ENCODE peak calls at places on chromosomes 1 and 21, in five cellular contexts. L, A, H, R and K are unnamed samples.

GRCh38 chr1:61043010-61043820 is 39.1 kb upstream of the NFIA start:
- DNase-seq in A (peak), L (peak), R (peak), H (peak), K (peak)

GRCh38 chr1:219702551-219703215 is 89.8 kb upstream of the ZC3H11B start:
- DNase-seq in A (peak), L (no peak), R (no peak), H (no peak), K (no peak)

GRCh38 chr1:25458550-25459298 is 28.0 kb downstream of the MACO1 start:
- DNase-seq in L (no peak), R (no peak), A (no peak), H (no peak), K (no peak)

GRCh38 chr1:111988743-111989453 is 570 bp downstream of the KCND3 start:
- DNase-seq in H (peak), L (peak), A (no peak), R (peak), K (peak)

GRCh38 chr1:236156512-236157208 is 14.3 kb downstream of the GPR137B start:
- DNase-seq in R (no peak), L (no peak), H (no peak), A (no peak), K (no peak)

GRCh38 chr1:62689524-62689923 is 1.3 kb upstream of the DOCK7 start:
- DNase-seq in A (peak), H (peak), L (no peak), R (no peak), K (no peak)

GRCh38 chr1:162035241-162035640 is 11.6 kb upstream of the OLFML2B start:
- DNase-seq in L (no peak), H (no peak), A (peak), R (no peak), K (no peak)

GRCh38 chr1:101181930-101182329 is 54.9 kb upstream of the S1PR1 start:
- DNase-seq in L (no peak), R (no peak), A (peak), H (no peak), K (no peak)

GRCh38 chr1:234778215-234779159 is 168.5 kb upstream of the IRF2BP2 start:
- DNase-seq in H (peak), R (no peak), L (peak), A (peak), K (peak)

GRCh38 chr1:37478890-37479254 is 4.5 kb downstream of the ZC3H12A start:
- DNase-seq in R (no peak), A (peak), H (no peak), L (no peak), K (no peak)

GRCh38 chr1:115428262-115428661 is 90.2 kb upstream of the NGF start:
- DNase-seq in H (no peak), A (peak), L (no peak), R (no peak), K (no peak)

GRCh38 chr1:215739028-215739427 is 171.9 kb downstream of the KCTD3 start:
- DNase-seq in L (no peak), A (no peak), H (no peak), R (no peak), K (no peak)

GRCh38 chr1:65425697-65426096 is 5.2 kb downstream of the LEPR start:
- DNase-seq in H (no peak), A (peak), L (peak), R (no peak), K (peak)

GRCh38 chr1:145960468-145961108 is 2.8 kb upstream of the LIX1L start:
- DNase-seq in H (peak), A (peak), R (peak), L (peak), K (peak)

GRCh38 chr1:37410815-37411214 is 63.6 kb upstream of the ZC3H12A start:
- DNase-seq in L (peak), H (peak), R (no peak), A (peak), K (peak)

GRCh38 chr1:45306905-45307304 is 19.8 kb upstream of the HPDL start:
- DNase-seq in H (no peak), L (no peak), R (no peak), A (no peak), K (no peak)

GRCh38 chr1:241810769-241811402 is 37.1 kb upstream of the EXO1 start:
- DNase-seq in L (no peak), R (no peak), A (no peak), H (no peak), K (no peak)

GRCh38 chr1:223771814-223772770 is 59.8 kb downstream of the CAPN2 start:
- DNase-seq in H (peak), R (no peak), L (peak), A (peak), K (peak)

GRCh38 chr21:28215214-28215954 is 777.3 kb downstream of the LTN1 start:
- DNase-seq in L (no peak), A (peak), H (no peak), R (no peak), K (no peak)

GRCh38 chr1:65539272-65540131 is 119.0 kb downstream of the LEPR start:
- DNase-seq in R (no peak), H (no peak), A (no peak), L (no peak), K (no peak)

GRCh38 chr1:46205794-46206193 is 2.7 kb downstream of the LURAP1 start:
- DNase-seq in A (no peak), L (no peak), R (peak), H (no peak), K (no peak)

GRCh38 chr1:172742599-172743500 is 83.9 kb downstream of the FASLG start:
- DNase-seq in L (peak), A (peak), R (peak), H (peak), K (peak)

GRCh38 chr1:185245466-185245865 is 71.6 kb downstream of the IVNS1ABP start:
- DNase-seq in L (no peak), H (no peak), A (peak), R (no peak), K (no peak)

GRCh38 chr1:35725591-35725990 is 6.9 kb upstream of the C1orf216 start:
- DNase-seq in H (peak), R (no peak), L (peak), A (no peak), K (peak)

GRCh38 chr1:223508819-223509218 is 115.6 kb downstream of the CCDC185 start:
- DNase-seq in H (no peak), R (no peak), L (no peak), A (no peak), K (no peak)

GRCh38 chr1:233490488-233490887 is 123.4 kb upstream of the KCNK1 start:
- DNase-seq in R (no peak), L (no peak), A (no peak), H (no peak), K (no peak)

GRCh38 chr1:43565600-43566360 is 35.1 kb downstream of the PTPRF start:
- DNase-seq in A (no peak), L (peak), H (peak), R (peak), K (peak)

GRCh38 chr1:200891774-200892157 is 2.9 kb upstream of the INAVA start:
- DNase-seq in L (peak), R (no peak), H (peak), A (peak), K (peak)

GRCh38 chr21:43312751-43313169 is 114.2 kb downstream of the SIK1 start:
- DNase-seq in R (no peak), L (no peak), A (no peak), H (peak), K (peak)

GRCh38 chr1:170707959-170708666 is 44.2 kb downstream of the PRRX1 start:
- DNase-seq in R (no peak), H (no peak), L (no peak), A (peak), K (no peak)

GRCh38 chr1:228891134-228892034 is 156.1 kb downstream of the RHOU start:
- DNase-seq in A (no peak), H (no peak), R (no peak), L (no peak), K (no peak)

GRCh38 chr1:66930823-66931174 is 6.0 kb downstream of the MIER1 start:
- DNase-seq in R (no peak), A (no peak), L (no peak), H (no peak), K (no peak)

GRCh38 chr1:91513160-91513559 is 12.5 kb downstream of the CDC7 start:
- DNase-seq in L (no peak), H (no peak), A (peak), R (no peak), K (no peak)
- TF ChIP-seq CTCF in L (peak), H (peak), A (peak), R (peak), K (no peak)

GRCh38 chr21:39084073-39084472 is 99.2 kb downstream of the PSMG1 start:
- DNase-seq in A (no peak), R (no peak), H (no peak), L (no peak), K (no peak)

GRCh38 chr21:39083377-39084008 is 99.8 kb downstream of the PSMG1 start:
- DNase-seq in L (no peak), H (peak), R (no peak), A (peak), K (no peak)

GRCh38 chr21:39084979-39085729 is 98.1 kb downstream of the PSMG1 start:
- DNase-seq in A (peak), L (no peak), H (peak), R (no peak), K (no peak)

GRCh38 chr21:39080366-39080765 is 102.9 kb downstream of the PSMG1 start:
- DNase-seq in R (no peak), A (no peak), L (no peak), H (no peak), K (no peak)

DNA sequence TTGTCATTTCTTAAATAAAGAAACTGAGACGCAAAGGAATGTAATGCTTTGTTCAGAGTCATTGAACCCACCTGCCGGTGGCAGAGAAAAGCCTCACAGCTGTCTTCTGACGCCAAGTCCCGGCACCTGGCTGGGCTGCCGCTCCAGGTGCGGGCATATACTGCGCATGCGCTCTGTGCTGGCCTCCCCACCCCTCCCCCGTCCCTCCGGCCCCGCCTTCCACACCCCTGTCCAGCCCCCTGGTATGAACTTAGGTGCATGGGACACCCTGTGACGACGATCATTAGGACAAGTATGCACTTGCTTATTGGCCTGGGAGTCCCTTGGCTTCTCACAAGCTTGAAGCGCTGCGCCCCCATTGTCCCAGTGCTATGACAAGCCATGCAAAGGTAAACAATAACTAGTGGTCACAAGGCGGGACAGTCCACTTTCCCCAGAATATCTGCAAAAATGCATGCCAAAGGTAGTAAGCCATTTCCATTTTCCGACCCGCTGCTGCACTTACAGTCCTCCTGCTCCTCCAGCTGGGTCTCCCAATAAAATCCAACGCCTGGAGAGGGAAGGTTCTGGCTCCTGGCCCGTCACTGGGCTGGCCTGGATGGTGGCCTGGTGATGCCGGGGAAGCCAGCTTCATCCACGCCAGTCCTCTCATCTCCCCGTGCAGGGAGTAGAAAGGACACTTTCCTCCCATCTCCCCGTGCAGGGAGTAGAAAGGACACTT is 100.4 kb downstream of the PSMG1 start:
- DNase-seq in A (peak), L (peak), H (no peak), R (no peak), K (peak)
- TF ChIP-seq EZH2phosphoT487 in A (no peak), L (no peak), H (no peak), R (no peak), K (no peak)

GRCh38 chr1:178484698-178485225 is 12.0 kb downstream of the CLEC20A start:
- DNase-seq in A (no peak), L (no peak), H (no peak), R (no peak), K (no peak)
- TF ChIP-seq CTCF in A (no peak), L (no peak), H (no peak), R (no peak), K (no peak)

DNA sequence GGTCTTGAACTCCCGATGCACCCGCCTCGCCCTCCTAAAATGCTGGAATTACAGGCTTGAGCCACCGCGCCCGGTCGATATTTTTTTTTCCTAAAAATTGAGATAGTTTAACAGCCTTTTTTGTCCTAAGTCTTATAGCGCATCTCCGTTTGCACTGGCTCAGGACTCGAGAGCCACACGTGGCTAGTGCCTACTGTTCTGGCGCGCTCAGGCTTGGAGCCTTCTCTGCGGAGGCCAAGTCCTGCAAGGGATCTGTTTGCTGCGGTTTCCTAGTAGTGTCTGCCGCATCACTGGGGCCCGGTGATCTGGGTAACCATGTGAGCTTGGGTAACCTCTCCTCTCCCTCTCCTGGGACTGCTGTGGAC is 809 bp upstream of the MFN2 start:
- DNase-seq in H (no peak), L (peak), R (no peak), A (no peak), K (no peak)
- TF ChIP-seq EZH2phosphoT487 in H (no peak), L (no peak), R (no peak), A (no peak), K (no peak)

GRCh38 chr1:97243973-97244560 is 522.5 kb downstream of the PTBP2 start:
- DNase-seq in L (peak), A (peak), R (peak), H (peak), K (peak)
- TF ChIP-seq CTCF in L (peak), A (peak), R (peak), H (peak), K (no peak)